ENCODE peak calls at places on chromosome 3, in six cellular contexts. E, B, Q, G, K and M are unnamed samples.

GRCh38 chr3:87001699-87002098 is 10.8 kb upstream of the VGLL3 start:
- DNase-seq in Q (no peak), G (no peak), E (no peak), K (no peak), B (no peak), M (no peak)

GRCh38 chr3:195762611-195763247 is 42.0 kb downstream of the MUC20 start:
- DNase-seq in Q (no peak), E (no peak), G (no peak), K (no peak), B (no peak), M (no peak)

GRCh38 chr3:71226565-71227281 is 356.8 kb downstream of the FOXP1 start:
- DNase-seq in K (no peak), E (peak), G (peak), Q (no peak), B (peak), M (no peak)

GRCh38 chr3:36482259-36482658 is 102.0 kb downstream of the STAC start:
- DNase-seq in K (no peak), B (no peak), E (no peak), Q (no peak), G (no peak), M (no peak)

GRCh38 chr3:111244760-111245159 is 173.1 kb downstream of the NECTIN3 start:
- DNase-seq in E (no peak), K (no peak), G (no peak), Q (no peak), B (no peak), M (no peak)

GRCh38 chr3:105385179-105385578 is 18.5 kb downstream of the ALCAM start:
- DNase-seq in G (no peak), E (no peak), B (no peak), K (no peak), Q (no peak), M (no peak)

GRCh38 chr3:111810909-111811308 is 48.2 kb upstream of the PHLDB2 start:
- DNase-seq in B (no peak), Q (no peak), K (peak), E (no peak), G (no peak), M (no peak)

GRCh38 chr3:28467414-28467813 is 118.8 kb upstream of the AZI2 start:
- DNase-seq in B (no peak), G (no peak), Q (no peak), E (no peak), K (no peak), M (no peak)

GRCh38 chr3:194879991-194880939 is 194.6 kb downstream of the FAM43A start:
- DNase-seq in E (no peak), B (no peak), G (no peak), Q (no peak), K (no peak), M (no peak)

GRCh38 chr3:156135921-156136655 is 15.7 kb downstream of the KCNAB1 start:
- DNase-seq in E (no peak), G (no peak), Q (no peak), K (no peak), B (no peak), M (no peak)

GRCh38 chr3:72892870-72893269 is 5.0 kb downstream of the GXYLT2 start:
- DNase-seq in E (peak), Q (peak), K (peak), B (no peak), G (no peak), M (no peak)

GRCh38 chr3:113659121-113659531 is 37.3 kb downstream of the USF3 start:
- DNase-seq in K (no peak), E (no peak), B (no peak), G (no peak), Q (no peak), M (no peak)

GRCh38 chr3:42660898-42661297 is 7.4 kb downstream of the ZBTB47 start:
- DNase-seq in Q (no peak), K (peak), B (peak), E (peak), G (no peak), M (no peak)

GRCh38 chr3:40143283-40144090 is 166.0 kb upstream of the EIF1B start:
- DNase-seq in Q (no peak), K (no peak), E (no peak), B (no peak), G (no peak), M (no peak)

GRCh38 chr3:145902166-145902565 is 258.8 kb downstream of the PLOD2 start:
- DNase-seq in G (no peak), E (no peak), Q (no peak), K (no peak), B (no peak), M (no peak)
- TF ChIP-seq TAF1 in G (no peak), E (no peak), Q (no peak), K (no peak), B (no peak), M (no peak)

DNA sequence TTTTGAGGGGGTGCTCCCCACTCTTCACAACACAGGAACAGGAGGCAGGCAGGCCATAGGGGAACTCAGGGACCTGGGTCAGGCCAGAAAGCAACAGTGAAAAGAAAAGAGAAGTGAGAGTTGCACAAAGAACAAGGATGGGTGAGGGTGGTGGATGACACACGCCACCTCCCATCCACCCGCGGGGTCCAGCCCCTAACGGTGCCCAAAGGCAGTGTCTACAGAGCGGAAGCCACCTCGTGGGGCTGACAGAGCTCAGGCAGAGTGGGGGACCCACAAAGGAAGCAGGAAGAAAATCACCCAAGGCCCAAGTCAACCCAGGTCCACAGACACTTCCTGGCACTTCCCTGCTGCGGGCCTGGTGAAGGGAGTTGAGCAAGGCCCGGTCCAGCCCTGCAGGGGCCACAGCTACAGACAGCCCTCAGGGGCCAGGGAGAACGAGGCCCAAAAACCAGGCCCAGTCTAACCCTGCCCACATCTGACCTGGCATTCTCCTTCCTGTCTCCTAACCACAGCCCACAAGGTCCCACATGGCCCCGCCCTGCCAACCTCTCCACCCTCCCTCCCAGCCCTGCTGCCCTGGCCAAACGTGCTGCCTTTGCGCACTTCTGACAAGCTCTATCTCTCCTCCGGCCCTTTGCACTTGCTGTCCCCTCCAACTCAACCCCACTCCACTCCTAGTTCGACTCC is 5.9 kb downstream of the NUP210 start:
- DNase-seq in B (peak), G (peak), E (no peak), Q (no peak), K (no peak), M (peak)
- TF ChIP-seq POLR2A in B (peak), G (peak), E (no peak), Q (no peak), K (no peak), M (peak)

DNA sequence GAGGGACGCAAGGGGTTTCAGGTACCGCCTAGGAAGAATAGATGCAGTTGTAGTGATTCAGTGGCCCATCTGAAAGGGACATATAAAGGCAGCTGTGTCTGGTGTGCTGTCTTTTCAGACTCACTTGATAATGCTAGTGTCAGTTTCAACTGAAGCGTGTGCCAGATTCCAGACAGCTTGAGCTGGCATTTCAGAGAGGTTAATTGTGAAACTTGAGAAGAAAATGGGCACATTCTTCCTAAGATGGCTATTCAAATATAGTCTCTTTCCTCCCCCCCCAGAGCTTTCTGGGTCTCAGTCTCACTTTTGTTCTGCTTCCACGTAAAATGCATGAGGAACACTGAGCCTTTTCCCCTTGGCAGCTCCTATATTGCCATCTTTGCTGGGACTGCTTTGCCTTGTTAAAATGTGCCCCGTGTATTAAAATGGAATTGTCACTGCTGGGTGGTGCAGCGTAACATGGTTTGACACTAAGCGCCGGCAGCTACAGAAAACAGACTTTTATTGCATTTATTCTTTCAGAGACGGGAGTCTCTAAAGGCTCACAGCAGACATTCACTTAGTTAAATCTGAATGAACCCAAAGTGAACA is 478.7 kb downstream of the RBMS3 start:
- DNase-seq in G (no peak), B (no peak), Q (no peak), K (no peak), E (no peak), M (no peak)
- TF ChIP-seq POLR2AphosphoS5 in G (no peak), B (no peak), Q (no peak), K (no peak), E (no peak), M (no peak)

GRCh38 chr3:15520185-15520584 is 1.3 kb downstream of the COLQ start:
- DNase-seq in E (no peak), G (no peak), B (no peak), Q (no peak), K (no peak), M (no peak)
- TF ChIP-seq TAF1 in E (no peak), G (no peak), B (no peak), Q (no peak), K (no peak), M (no peak)

GRCh38 chr3:38136272-38136806 is 588 bp downstream of the ACAA1 start:
- DNase-seq in Q (no peak), K (no peak), G (no peak), B (no peak), E (peak), M (no peak)

GRCh38 chr3:38131621-38132369 is 5.1 kb downstream of the ACAA1 start:
- DNase-seq in Q (no peak), K (no peak), E (peak), B (no peak), G (no peak), M (no peak)

GRCh38 chr3:38133209-38133556 is 3.7 kb downstream of the ACAA1 start:
- DNase-seq in E (no peak), G (no peak), Q (no peak), B (no peak), K (no peak), M (no peak)

GRCh38 chr3:38130631-38131065 is 6.3 kb downstream of the ACAA1 start:
- DNase-seq in B (no peak), E (no peak), G (no peak), Q (no peak), K (no peak), M (no peak)

GRCh38 chr3:38133557-38134405 is 3.1 kb downstream of the ACAA1 start:
- DNase-seq in K (peak), G (no peak), Q (no peak), E (no peak), B (no peak), M (no peak)
- TF ChIP-seq POLR2A in K (peak), G (no peak), Q (no peak), E (no peak), B (no peak), M (no peak)